ENCODE peak calls at places on chromosomes 3 and 15, in seven cellular contexts. G, O, E, Q, M, X and S are unnamed samples.

GRCh38 chr15:55267401-55268053 is 22.1 kb downstream of the RAB27A start:
- DNase-seq in X (peak; percentile 69), G (no peak), Q (peak; percentile 82), M (peak; percentile 61), E (no peak), O (no peak), S (peak; percentile 91)

GRCh38 chr3:32438596-32439344 is 47.1 kb downstream of the CMTM7 start:
- DNase-seq in X (no peak), M (no peak), O (no peak), Q (no peak), G (no peak), E (no peak), S (peak; percentile 42)

GRCh38 chr3:100206687-100207086 is 54.1 kb upstream of the TBC1D23 start:
- DNase-seq in G (no peak), E (no peak), X (no peak), Q (no peak), O (no peak), M (no peak), S (no peak)

GRCh38 chr3:129211772-129212171 is 28.1 kb upstream of the CNBP start:
- DNase-seq in G (no peak), Q (no peak), M (peak; percentile 71), E (no peak), O (peak; percentile 71), X (peak; percentile 91), S (no peak)

GRCh38 chr3:11632564-11632963 is 11.2 kb downstream of the VGLL4 start:
- DNase-seq in E (no peak), G (no peak), O (no peak), M (no peak), Q (no peak), X (no peak), S (no peak)

GRCh38 chr3:138374573-138375134 is 26.3 kb downstream of the MRAS start:
- DNase-seq in G (no peak), M (no peak), E (no peak), X (no peak), Q (no peak), O (no peak), S (no peak)

GRCh38 chr15:67397139-67397538 is 123.8 kb upstream of the C15orf61 start:
- DNase-seq in O (no peak), M (no peak), G (no peak), E (no peak), Q (no peak), X (no peak), S (no peak)

GRCh38 chr3:51622868-51623267 is 48.2 kb upstream of the TEX264 start:
- DNase-seq in Q (no peak), M (peak; percentile 54), O (peak; percentile 89), G (no peak), X (no peak), E (no peak), S (no peak)

GRCh38 chr3:111284485-111285187 is 213.0 kb downstream of the NECTIN3 start:
- DNase-seq in G (peak; percentile 34), M (no peak), Q (no peak), E (no peak), X (no peak), O (no peak), S (no peak)

GRCh38 chr3:1805331-1805730 is 293.3 kb upstream of the CNTN4 start:
- DNase-seq in E (no peak), M (no peak), G (no peak), Q (no peak), O (no peak), X (no peak), S (no peak)

GRCh38 chr3:119880966-119881365 is 99.1 kb downstream of the NR1I2 start:
- DNase-seq in G (no peak), E (no peak), O (no peak), M (peak; percentile 32), X (no peak), Q (no peak), S (no peak)

GRCh38 chr3:152964901-152965609 is 130.1 kb downstream of the P2RY1 start:
- DNase-seq in X (no peak), M (no peak), G (no peak), O (no peak), Q (no peak), E (no peak), S (no peak)

GRCh38 chr3:195151866-195152526 is 119.0 kb downstream of the XXYLT1 start:
- DNase-seq in M (peak; percentile 89), X (no peak), G (no peak), O (no peak), E (no peak), Q (no peak), S (no peak)

GRCh38 chr15:78930577-78931388 is 14.1 kb downstream of the CTSH start:
- DNase-seq in M (peak; percentile 95), E (no peak), G (no peak), X (no peak), O (no peak), Q (no peak), S (no peak)